ENCODE peak calls at places on chromosomes 3 and 15, in nine cellular contexts. One of them, this sample, is unnamed.

GRCh38 chr3:12990781-12991480 is 82.3 kb downstream of the IQSEC1 start:
- DNase-seq in astrocyte of the spinal cord: peak
- DNase-seq in endothelial cell: no peak
- DNase-seq in IMR-90: peak
- DNase-seq in mucosa of descending colon: no peak
- DNase-seq in progenitor cell of endocrine pancreas: no peak
- DNase-seq in fibroblast of lung: peak
- DNase-seq in GM12865: no peak
- DNase-seq in RWPE2: no peak
- DNase-seq in this sample: no peak

GRCh38 chr3:122921791-122922651 is 105.5 kb downstream of the SEMA5B start:
- DNase-seq in mucosa of descending colon: peak
- DNase-seq in fibroblast of lung: no peak
- DNase-seq in astrocyte of the spinal cord: no peak
- DNase-seq in RWPE2: peak
- DNase-seq in GM12865: peak
- DNase-seq in progenitor cell of endocrine pancreas: peak
- DNase-seq in endothelial cell: peak
- DNase-seq in IMR-90: no peak
- DNase-seq in this sample: no peak

GRCh38 chr3:112111785-112112402 is 21.2 kb downstream of the GCSAM start:
- DNase-seq in mucosa of descending colon: peak
- DNase-seq in endothelial cell: peak
- DNase-seq in RWPE2: no peak
- DNase-seq in fibroblast of lung: peak
- DNase-seq in progenitor cell of endocrine pancreas: peak
- DNase-seq in astrocyte of the spinal cord: peak
- DNase-seq in GM12865: peak
- DNase-seq in IMR-90: peak
- DNase-seq in this sample: peak

GRCh38 chr3:97825101-97825500 is 3.3 kb downstream of the CRYBG3 start:
- DNase-seq in fibroblast of lung: no peak
- DNase-seq in IMR-90: peak
- DNase-seq in mucosa of descending colon: no peak
- DNase-seq in endothelial cell: no peak
- DNase-seq in RWPE2: no peak
- DNase-seq in GM12865: no peak
- DNase-seq in astrocyte of the spinal cord: no peak
- DNase-seq in progenitor cell of endocrine pancreas: no peak
- DNase-seq in this sample: no peak

GRCh38 chr15:98581715-98582114 is 66.6 kb upstream of the IGF1R start:
- DNase-seq in mucosa of descending colon: no peak
- DNase-seq in astrocyte of the spinal cord: no peak
- DNase-seq in IMR-90: no peak
- DNase-seq in GM12865: no peak
- DNase-seq in progenitor cell of endocrine pancreas: no peak
- DNase-seq in endothelial cell: no peak
- DNase-seq in fibroblast of lung: no peak
- DNase-seq in RWPE2: no peak
- DNase-seq in this sample: no peak

GRCh38 chr15:53588773-53589172 is 170.7 kb downstream of the WDR72 start:
- DNase-seq in RWPE2: no peak
- DNase-seq in fibroblast of lung: peak
- DNase-seq in endothelial cell: no peak
- DNase-seq in astrocyte of the spinal cord: peak
- DNase-seq in mucosa of descending colon: no peak
- DNase-seq in IMR-90: no peak
- DNase-seq in progenitor cell of endocrine pancreas: no peak
- DNase-seq in GM12865: no peak
- DNase-seq in this sample: no peak

GRCh38 chr3:32951410-32951811 is at the start of gene CCR4:
- DNase-seq in fibroblast of lung: no peak
- DNase-seq in progenitor cell of endocrine pancreas: no peak
- DNase-seq in RWPE2: no peak
- DNase-seq in endothelial cell: no peak
- DNase-seq in astrocyte of the spinal cord: no peak
- DNase-seq in GM12865: peak
- DNase-seq in mucosa of descending colon: no peak
- DNase-seq in IMR-90: no peak
- DNase-seq in this sample: no peak

GRCh38 chr3:49161808-49162530 is 4.2 kb downstream of the CCDC71 start:
- DNase-seq in astrocyte of the spinal cord: no peak
- DNase-seq in fibroblast of lung: no peak
- DNase-seq in IMR-90: no peak
- DNase-seq in endothelial cell: no peak
- DNase-seq in GM12865: no peak
- DNase-seq in progenitor cell of endocrine pancreas: no peak
- DNase-seq in mucosa of descending colon: no peak
- DNase-seq in RWPE2: no peak
- DNase-seq in this sample: no peak

GRCh38 chr3:110928016-110928662 is 143.5 kb upstream of the NECTIN3 start:
- DNase-seq in GM12865: no peak
- DNase-seq in astrocyte of the spinal cord: no peak
- DNase-seq in RWPE2: no peak
- DNase-seq in fibroblast of lung: no peak
- DNase-seq in endothelial cell: no peak
- DNase-seq in IMR-90: no peak
- DNase-seq in mucosa of descending colon: no peak
- DNase-seq in progenitor cell of endocrine pancreas: no peak
- DNase-seq in this sample: no peak

GRCh38 chr3:115146032-115146417 is 1.1 kb downstream of the ZBTB20 start:
- DNase-seq in fibroblast of lung: peak
- DNase-seq in RWPE2: no peak
- DNase-seq in progenitor cell of endocrine pancreas: no peak
- DNase-seq in GM12865: peak
- DNase-seq in IMR-90: peak
- DNase-seq in astrocyte of the spinal cord: peak
- DNase-seq in endothelial cell: peak
- DNase-seq in mucosa of descending colon: peak
- DNase-seq in this sample: peak

GRCh38 chr15:34119291-34119690 is 17.4 kb downstream of the PGBD4 start:
- DNase-seq in RWPE2: no peak
- DNase-seq in fibroblast of lung: peak
- DNase-seq in astrocyte of the spinal cord: no peak
- DNase-seq in mucosa of descending colon: no peak
- DNase-seq in endothelial cell: no peak
- DNase-seq in progenitor cell of endocrine pancreas: no peak
- DNase-seq in IMR-90: no peak
- DNase-seq in GM12865: no peak
- DNase-seq in this sample: no peak

GRCh38 chr15:98671060-98672008 is 23.0 kb downstream of the IGF1R start:
- DNase-seq in RWPE2: no peak
- DNase-seq in fibroblast of lung: peak
- DNase-seq in mucosa of descending colon: no peak
- DNase-seq in endothelial cell: no peak
- DNase-seq in GM12865: no peak
- DNase-seq in progenitor cell of endocrine pancreas: no peak
- DNase-seq in astrocyte of the spinal cord: peak
- DNase-seq in IMR-90: peak
- DNase-seq in this sample: no peak

DNA sequence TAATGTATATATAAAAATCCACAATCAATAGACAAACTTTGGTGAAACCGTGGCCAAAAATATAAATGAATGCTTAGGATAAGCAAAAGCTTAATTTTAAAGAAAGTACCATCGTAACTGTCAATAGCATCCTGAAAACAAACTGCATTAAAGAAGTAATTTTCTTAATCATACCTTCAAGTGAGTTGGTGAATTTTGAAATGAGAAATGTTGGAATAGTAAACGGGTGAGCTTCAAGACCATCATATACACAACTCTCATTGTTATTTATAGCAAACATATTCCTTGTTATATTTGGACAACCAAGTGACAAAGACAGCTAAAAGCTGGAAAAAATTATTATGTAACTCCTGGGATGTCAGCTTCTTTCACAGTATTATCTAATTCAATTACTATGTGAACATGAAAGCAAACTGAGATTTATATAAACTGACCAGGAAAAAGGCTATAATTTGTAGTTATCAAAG is 3.7 kb downstream of the DAZL start:
- DNase-seq in GM12865: no peak
- DNase-seq in endothelial cell: no peak
- DNase-seq in mucosa of descending colon: no peak
- DNase-seq in astrocyte of the spinal cord: no peak
- DNase-seq in fibroblast of lung: no peak
- DNase-seq in IMR-90: no peak
- DNase-seq in RWPE2: no peak
- DNase-seq in progenitor cell of endocrine pancreas: no peak
- DNase-seq in this sample: no peak
- TF ChIP-seq CTCF in GM12865: no peak
- TF ChIP-seq CTCF in endothelial cell: peak
- TF ChIP-seq CTCF in mucosa of descending colon: no peak
- TF ChIP-seq CTCF in astrocyte of the spinal cord: no peak
- TF ChIP-seq CTCF in fibroblast of lung: no peak
- TF ChIP-seq CTCF in IMR-90: no peak
- TF ChIP-seq CTCF in RWPE2: peak
- TF ChIP-seq CTCF in progenitor cell of endocrine pancreas: no peak
- TF ChIP-seq CTCF in this sample: no peak

DNA sequence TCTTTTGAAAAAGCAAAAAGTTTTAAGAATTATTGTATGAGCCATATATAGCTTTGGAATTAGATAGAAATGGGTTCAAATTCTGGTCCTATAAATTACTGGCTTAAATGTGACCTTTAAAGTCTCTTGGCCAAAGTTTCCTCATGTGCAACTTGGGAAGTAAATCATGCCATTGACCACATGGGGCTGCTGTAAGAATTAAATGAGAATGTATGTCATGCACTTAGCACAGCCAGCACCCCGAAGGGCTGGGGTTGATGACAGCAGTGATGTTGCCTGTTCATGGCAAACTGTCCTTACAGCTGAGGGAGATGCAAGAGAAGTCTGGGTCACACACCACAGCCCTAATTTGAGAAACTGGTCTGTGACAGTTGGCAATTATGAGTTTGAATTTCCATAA is 108.2 kb downstream of the TOP2B start:
- DNase-seq in endothelial cell: no peak
- DNase-seq in mucosa of descending colon: no peak
- DNase-seq in progenitor cell of endocrine pancreas: no peak
- DNase-seq in astrocyte of the spinal cord: no peak
- DNase-seq in RWPE2: no peak
- DNase-seq in fibroblast of lung: no peak
- DNase-seq in GM12865: no peak
- DNase-seq in IMR-90: no peak
- DNase-seq in this sample: no peak
- TF ChIP-seq CTCF in endothelial cell: no peak
- TF ChIP-seq CTCF in mucosa of descending colon: no peak
- TF ChIP-seq CTCF in progenitor cell of endocrine pancreas: no peak
- TF ChIP-seq CTCF in astrocyte of the spinal cord: no peak
- TF ChIP-seq CTCF in RWPE2: no peak
- TF ChIP-seq CTCF in fibroblast of lung: no peak
- TF ChIP-seq CTCF in GM12865: no peak
- TF ChIP-seq CTCF in IMR-90: peak
- TF ChIP-seq CTCF in this sample: no peak

GRCh38 chr3:140396110-140396509 is 281.8 kb upstream of the TRIM42 start:
- DNase-seq in IMR-90: no peak
- DNase-seq in astrocyte of the spinal cord: no peak
- DNase-seq in RWPE2: no peak
- DNase-seq in fibroblast of lung: no peak
- DNase-seq in GM12865: no peak
- DNase-seq in endothelial cell: no peak
- DNase-seq in progenitor cell of endocrine pancreas: no peak
- DNase-seq in mucosa of descending colon: no peak
- DNase-seq in this sample: no peak

GRCh38 chr3:140403559-140403958 is 274.3 kb upstream of the TRIM42 start:
- DNase-seq in RWPE2: no peak
- DNase-seq in astrocyte of the spinal cord: no peak
- DNase-seq in progenitor cell of endocrine pancreas: no peak
- DNase-seq in fibroblast of lung: no peak
- DNase-seq in IMR-90: no peak
- DNase-seq in endothelial cell: no peak
- DNase-seq in GM12865: no peak
- DNase-seq in mucosa of descending colon: no peak
- DNase-seq in this sample: no peak

GRCh38 chr3:140397847-140398246 is 280.0 kb upstream of the TRIM42 start:
- DNase-seq in endothelial cell: no peak
- DNase-seq in progenitor cell of endocrine pancreas: no peak
- DNase-seq in fibroblast of lung: no peak
- DNase-seq in astrocyte of the spinal cord: no peak
- DNase-seq in GM12865: no peak
- DNase-seq in RWPE2: no peak
- DNase-seq in IMR-90: no peak
- DNase-seq in mucosa of descending colon: no peak
- DNase-seq in this sample: no peak

GRCh38 chr3:140398387-140398786 is 279.5 kb upstream of the TRIM42 start:
- DNase-seq in IMR-90: no peak
- DNase-seq in astrocyte of the spinal cord: no peak
- DNase-seq in GM12865: no peak
- DNase-seq in mucosa of descending colon: no peak
- DNase-seq in progenitor cell of endocrine pancreas: no peak
- DNase-seq in endothelial cell: no peak
- DNase-seq in fibroblast of lung: no peak
- DNase-seq in RWPE2: no peak
- DNase-seq in this sample: no peak

DNA sequence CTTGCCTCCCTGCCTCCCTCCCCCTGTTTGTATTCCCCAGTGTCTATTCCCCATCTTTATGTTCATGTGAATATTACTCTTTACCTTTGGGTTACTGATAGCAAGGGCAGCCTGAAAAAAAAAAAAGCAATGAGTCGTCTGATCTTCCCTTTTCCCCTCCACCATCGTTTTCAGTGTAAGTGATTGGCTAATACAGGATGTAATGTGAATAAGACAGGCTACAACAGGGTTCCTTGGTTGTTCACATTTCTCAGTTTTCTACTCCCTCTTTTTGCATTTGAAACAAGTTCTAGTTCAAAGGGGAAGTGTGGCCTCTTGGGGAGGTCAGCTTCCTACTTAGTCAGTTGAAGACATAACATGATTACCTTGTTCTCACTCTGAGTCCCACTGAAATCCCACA is 278.0 kb upstream of the TRIM42 start:
- DNase-seq in GM12865: no peak
- DNase-seq in endothelial cell: no peak
- DNase-seq in progenitor cell of endocrine pancreas: no peak
- DNase-seq in mucosa of descending colon: no peak
- DNase-seq in astrocyte of the spinal cord: no peak
- DNase-seq in IMR-90: no peak
- DNase-seq in RWPE2: no peak
- DNase-seq in fibroblast of lung: no peak
- DNase-seq in this sample: no peak
- TF ChIP-seq CTCF in GM12865: no peak
- TF ChIP-seq CTCF in endothelial cell: no peak
- TF ChIP-seq CTCF in progenitor cell of endocrine pancreas: no peak
- TF ChIP-seq CTCF in mucosa of descending colon: no peak
- TF ChIP-seq CTCF in astrocyte of the spinal cord: no peak
- TF ChIP-seq CTCF in IMR-90: no peak
- TF ChIP-seq CTCF in RWPE2: no peak
- TF ChIP-seq CTCF in fibroblast of lung: no peak
- TF ChIP-seq CTCF in this sample: no peak

DNA sequence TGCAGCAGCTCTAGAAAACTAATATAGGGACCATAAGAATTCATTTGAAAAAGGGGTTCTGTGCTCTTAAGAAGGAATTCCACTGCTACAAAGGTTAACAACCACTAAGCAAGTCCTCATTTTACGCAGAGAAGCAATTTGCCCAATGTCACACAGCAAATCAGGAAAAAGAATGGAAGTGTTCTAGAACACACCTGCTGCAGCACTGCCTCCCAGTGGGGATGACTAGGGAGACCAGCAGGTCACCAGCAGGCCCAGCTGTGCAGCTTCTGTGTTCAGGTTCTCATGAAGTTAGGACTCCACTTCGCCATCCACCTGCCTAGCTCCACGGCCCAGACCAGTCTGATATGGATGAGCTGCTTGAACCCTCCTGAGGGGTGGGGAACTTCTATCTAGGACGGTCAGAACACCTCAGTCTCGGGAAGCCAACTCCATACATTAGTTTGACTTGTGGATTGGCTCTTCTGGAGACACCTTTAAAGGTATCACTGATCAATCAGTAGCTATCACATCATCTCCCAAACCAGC is 18.6 kb downstream of the POMGNT2 start:
- DNase-seq in RWPE2: no peak
- DNase-seq in fibroblast of lung: no peak
- DNase-seq in progenitor cell of endocrine pancreas: no peak
- DNase-seq in IMR-90: no peak
- DNase-seq in astrocyte of the spinal cord: no peak
- DNase-seq in endothelial cell: no peak
- DNase-seq in mucosa of descending colon: no peak
- DNase-seq in GM12865: peak
- DNase-seq in this sample: no peak
- TF ChIP-seq CTCF in RWPE2: no peak
- TF ChIP-seq CTCF in fibroblast of lung: peak
- TF ChIP-seq CTCF in progenitor cell of endocrine pancreas: peak
- TF ChIP-seq CTCF in IMR-90: no peak
- TF ChIP-seq CTCF in astrocyte of the spinal cord: peak
- TF ChIP-seq CTCF in endothelial cell: no peak
- TF ChIP-seq CTCF in mucosa of descending colon: no peak
- TF ChIP-seq CTCF in GM12865: no peak
- TF ChIP-seq CTCF in this sample: no peak